ENCODE peak calls at places on chromosomes 3 and 15, in five cellular contexts. O is A549; F is colonic mucosa; C is activated CD8-positive, alpha-beta memory T cell treated with anti-CD3 and anti-CD28 coated beads, Interleukin-2, amount 50 U/mL, for 4 hours; D is pons. Z is an unnamed sample.

GRCh38 chr3:44337253-44337652 is 1.3 kb upstream of the TCAIM start:
- DNase-seq in O (no peak), F (no peak), C (no peak), D (peak; percentile 21), Z (no peak)

GRCh38 chr15:96331141-96331941 is 841 bp downstream of the NR2F2 start:
- DNase-seq in O (no peak), F (peak; percentile 49), C (no peak), D (no peak), Z (peak; percentile 34)

GRCh38 chr3:105584351-105584790 is 217.7 kb downstream of the ALCAM start:
- DNase-seq in O (no peak), F (no peak), C (no peak), D (no peak), Z (peak; percentile 13)

GRCh38 chr3:46883252-46884185 is 6.0 kb downstream of the PTH1R start:
- DNase-seq in O (no peak), F (no peak), C (no peak), D (no peak), Z (no peak)

GRCh38 chr3:100045696-100046095 is 68.6 kb downstream of the FILIP1L start:
- DNase-seq in O (no peak), F (peak; percentile 44), C (no peak), D (peak; percentile 63), Z (peak; percentile 21)

GRCh38 chr3:36969540-36970432 is 23.1 kb downstream of the EPM2AIP1 start:
- DNase-seq in O (no peak), F (no peak), C (no peak), D (peak; percentile 46), Z (no peak)

GRCh38 chr15:95921404-95921803 is 409.1 kb upstream of the NR2F2 start:
- DNase-seq in O (no peak), F (no peak), C (no peak), D (no peak), Z (no peak)

GRCh38 chr3:72152551-72153476 is 367.9 kb upstream of the PROK2 start:
- DNase-seq in O (peak; percentile 17), F (peak; percentile 80), C (no peak), D (peak; percentile 88), Z (no peak)

GRCh38 chr3:172280406-172281051 is 167.7 kb downstream of the GHSR start:
- DNase-seq in O (no peak), F (no peak), C (no peak), D (no peak), Z (no peak)

GRCh38 chr3:14565791-14566588 is 25.8 kb upstream of the GRIP2 start:
- DNase-seq in O (no peak), F (no peak), C (no peak), D (no peak), Z (no peak)

GRCh38 chr3:134857776-134858515 is 62.9 kb downstream of the EPHB1 start:
- DNase-seq in O (no peak), F (no peak), C (no peak), D (no peak), Z (no peak)

GRCh38 chr3:55601366-55602080 is 114.4 kb upstream of the WNT5A start:
- DNase-seq in O (no peak), F (no peak), C (no peak), D (peak; percentile 36), Z (no peak)

GRCh38 chr3:61008168-61008737 is 243.0 kb downstream of the FHIT start:
- DNase-seq in O (no peak), F (no peak), C (no peak), D (peak; percentile 50), Z (no peak)

GRCh38 chr3:44066806-44067205 is 174.9 kb upstream of the TOPAZ1 start:
- DNase-seq in O (no peak), F (no peak), C (no peak), D (no peak), Z (no peak)

GRCh38 chr15:96553006-96553405 is 222.5 kb downstream of the NR2F2 start:
- DNase-seq in O (no peak), F (no peak), C (no peak), D (no peak), Z (no peak)

GRCh38 chr3:37937156-37937555 is 53.4 kb upstream of the VILL start:
- DNase-seq in O (no peak), F (no peak), C (no peak), D (no peak), Z (no peak)

GRCh38 chr3:129182390-129183180 is 1.1 kb downstream of the CNBP start:
- DNase-seq in O (no peak), F (no peak), C (no peak), D (no peak), Z (no peak)

GRCh38 chr15:89003865-89004725 is 84.2 kb upstream of the ABHD2 start:
- DNase-seq in O (peak; percentile 78), F (peak; percentile 24), C (no peak), D (peak; percentile 40), Z (peak; percentile 71)

GRCh38 chr15:52481915-52482314 is 46.8 kb downstream of the MYO5A start:
- DNase-seq in O (no peak), F (no peak), C (peak; percentile 22), D (peak; percentile 66), Z (no peak)

GRCh38 chr3:128502712-128503111 is 9.7 kb upstream of the GATA2 start:
- DNase-seq in O (no peak), F (no peak), C (no peak), D (no peak), Z (no peak)

GRCh38 chr3:16759227-16759903 is 125.4 kb upstream of the PLCL2 start:
- DNase-seq in O (no peak), F (no peak), C (no peak), D (no peak), Z (no peak)

GRCh38 chr3:111954228-111954990 is 24.4 kb upstream of the ABHD10 start:
- DNase-seq in O (no peak), F (no peak), C (no peak), D (no peak), Z (no peak)

GRCh38 chr3:149701206-149701976 is 43.6 kb upstream of the WWTR1 start:
- DNase-seq in O (no peak), F (no peak), C (no peak), D (no peak), Z (no peak)

GRCh38 chr3:50807266-50807665 is 132.5 kb downstream of the DOCK3 start:
- DNase-seq in O (no peak), F (no peak), C (no peak), D (no peak), Z (no peak)

GRCh38 chr15:94327356-94327936 is 96.1 kb downstream of the MCTP2 start:
- DNase-seq in O (peak; percentile 39), F (no peak), C (no peak), D (peak; percentile 18), Z (no peak)

GRCh38 chr3:170301404-170301803 is 56.1 kb upstream of the SKIL start:
- DNase-seq in O (no peak), F (no peak), C (no peak), D (no peak), Z (no peak)

GRCh38 chr3:46926039-46926438 is 48.5 kb downstream of the PTH1R start:
- DNase-seq in O (no peak), F (no peak), C (no peak), D (no peak), Z (no peak)

GRCh38 chr3:37492977-37493471 is 318.6 kb upstream of the LRRFIP2 start:
- DNase-seq in O (no peak), F (no peak), C (no peak), D (no peak), Z (no peak)

Z was measured in WTC11.